ENCODE peak calls at places on chromosome 5, in nine cellular contexts. One of them, this sample, is unnamed.

GRCh38 chr5:153147891-153148623 is 342.4 kb upstream of the GRIA1 start:
- DNase-seq in fibroblast of gingiva: peak
- DNase-seq in kidney glomerular epithelial cell: peak
- DNase-seq in CD8-positive, alpha-beta memory T cell: no peak
- DNase-seq in foreskin fibroblast: peak
- DNase-seq in myocyte: peak
- DNase-seq in T-helper 1 cell: peak
- DNase-seq in GM12865: peak
- DNase-seq in lung: no peak
- DNase-seq in this sample: no peak

GRCh38 chr5:102958481-102959011 is 161.4 kb downstream of the GIN1 start:
- DNase-seq in foreskin fibroblast: peak
- DNase-seq in myocyte: peak
- DNase-seq in kidney glomerular epithelial cell: peak
- DNase-seq in CD8-positive, alpha-beta memory T cell: no peak
- DNase-seq in fibroblast of gingiva: peak
- DNase-seq in T-helper 1 cell: no peak
- DNase-seq in GM12865: no peak
- DNase-seq in lung: no peak
- DNase-seq in this sample: no peak

GRCh38 chr5:142491679-142492078 is 166.9 kb upstream of the SPRY4 start:
- DNase-seq in fibroblast of gingiva: no peak
- DNase-seq in GM12865: no peak
- DNase-seq in lung: no peak
- DNase-seq in T-helper 1 cell: no peak
- DNase-seq in CD8-positive, alpha-beta memory T cell: no peak
- DNase-seq in foreskin fibroblast: no peak
- DNase-seq in kidney glomerular epithelial cell: no peak
- DNase-seq in myocyte: no peak
- DNase-seq in this sample: no peak

GRCh38 chr5:15203376-15203775 is 296.6 kb upstream of the FBXL7 start:
- DNase-seq in GM12865: no peak
- DNase-seq in fibroblast of gingiva: no peak
- DNase-seq in CD8-positive, alpha-beta memory T cell: no peak
- DNase-seq in lung: no peak
- DNase-seq in kidney glomerular epithelial cell: no peak
- DNase-seq in foreskin fibroblast: peak
- DNase-seq in myocyte: peak
- DNase-seq in T-helper 1 cell: no peak
- DNase-seq in this sample: no peak

GRCh38 chr5:121974261-121974660 is 12.5 kb downstream of the SRFBP1 start:
- DNase-seq in fibroblast of gingiva: peak
- DNase-seq in myocyte: no peak
- DNase-seq in T-helper 1 cell: no peak
- DNase-seq in GM12865: no peak
- DNase-seq in foreskin fibroblast: no peak
- DNase-seq in lung: no peak
- DNase-seq in CD8-positive, alpha-beta memory T cell: no peak
- DNase-seq in kidney glomerular epithelial cell: peak
- DNase-seq in this sample: no peak

GRCh38 chr5:59728356-59728755 is 165.2 kb downstream of the PDE4D start:
- DNase-seq in kidney glomerular epithelial cell: no peak
- DNase-seq in CD8-positive, alpha-beta memory T cell: no peak
- DNase-seq in foreskin fibroblast: no peak
- DNase-seq in fibroblast of gingiva: no peak
- DNase-seq in lung: no peak
- DNase-seq in GM12865: no peak
- DNase-seq in T-helper 1 cell: no peak
- DNase-seq in myocyte: peak
- DNase-seq in this sample: no peak

GRCh38 chr5:54457094-54457531 is 1.6 kb downstream of the HSPB3 start:
- DNase-seq in kidney glomerular epithelial cell: peak
- DNase-seq in T-helper 1 cell: no peak
- DNase-seq in fibroblast of gingiva: peak
- DNase-seq in myocyte: peak
- DNase-seq in GM12865: no peak
- DNase-seq in CD8-positive, alpha-beta memory T cell: no peak
- DNase-seq in lung: no peak
- DNase-seq in foreskin fibroblast: peak
- DNase-seq in this sample: no peak

GRCh38 chr5:135219868-135220267 is 179.2 kb downstream of the MACROH2A1 start:
- DNase-seq in myocyte: no peak
- DNase-seq in kidney glomerular epithelial cell: no peak
- DNase-seq in CD8-positive, alpha-beta memory T cell: no peak
- DNase-seq in lung: no peak
- DNase-seq in fibroblast of gingiva: no peak
- DNase-seq in T-helper 1 cell: no peak
- DNase-seq in GM12865: no peak
- DNase-seq in foreskin fibroblast: no peak
- DNase-seq in this sample: peak

GRCh38 chr5:26060212-26060611 is 978.2 kb downstream of the CDH9 start:
- DNase-seq in T-helper 1 cell: no peak
- DNase-seq in myocyte: no peak
- DNase-seq in kidney glomerular epithelial cell: no peak
- DNase-seq in lung: no peak
- DNase-seq in GM12865: no peak
- DNase-seq in CD8-positive, alpha-beta memory T cell: no peak
- DNase-seq in fibroblast of gingiva: no peak
- DNase-seq in foreskin fibroblast: no peak
- DNase-seq in this sample: no peak

GRCh38 chr5:76084496-76085285 is 1.5 kb downstream of the SV2C start:
- DNase-seq in lung: no peak
- DNase-seq in fibroblast of gingiva: no peak
- DNase-seq in myocyte: no peak
- DNase-seq in T-helper 1 cell: no peak
- DNase-seq in kidney glomerular epithelial cell: no peak
- DNase-seq in foreskin fibroblast: no peak
- DNase-seq in GM12865: no peak
- DNase-seq in CD8-positive, alpha-beta memory T cell: no peak
- DNase-seq in this sample: no peak

GRCh38 chr5:60023255-60023654 is 129.7 kb upstream of the PDE4D start:
- DNase-seq in myocyte: no peak
- DNase-seq in foreskin fibroblast: no peak
- DNase-seq in fibroblast of gingiva: no peak
- DNase-seq in GM12865: no peak
- DNase-seq in kidney glomerular epithelial cell: peak
- DNase-seq in lung: no peak
- DNase-seq in T-helper 1 cell: no peak
- DNase-seq in CD8-positive, alpha-beta memory T cell: no peak
- DNase-seq in this sample: no peak

GRCh38 chr5:166961938-166962337 is 1329.5 kb upstream of the WWC1 start:
- DNase-seq in lung: no peak
- DNase-seq in GM12865: no peak
- DNase-seq in fibroblast of gingiva: no peak
- DNase-seq in T-helper 1 cell: no peak
- DNase-seq in kidney glomerular epithelial cell: no peak
- DNase-seq in myocyte: no peak
- DNase-seq in foreskin fibroblast: no peak
- DNase-seq in CD8-positive, alpha-beta memory T cell: no peak
- DNase-seq in this sample: no peak

GRCh38 chr5:179274321-179275315 is 70.6 kb downstream of the ADAMTS2 start:
- DNase-seq in foreskin fibroblast: no peak
- DNase-seq in T-helper 1 cell: no peak
- DNase-seq in CD8-positive, alpha-beta memory T cell: no peak
- DNase-seq in fibroblast of gingiva: no peak
- DNase-seq in kidney glomerular epithelial cell: no peak
- DNase-seq in GM12865: no peak
- DNase-seq in lung: no peak
- DNase-seq in myocyte: no peak
- DNase-seq in this sample: no peak

GRCh38 chr5:157143127-157143959 is 678 bp upstream of the MED7 start:
- DNase-seq in lung: peak
- DNase-seq in T-helper 1 cell: peak
- DNase-seq in GM12865: peak
- DNase-seq in myocyte: peak
- DNase-seq in foreskin fibroblast: peak
- DNase-seq in CD8-positive, alpha-beta memory T cell: peak
- DNase-seq in fibroblast of gingiva: peak
- DNase-seq in kidney glomerular epithelial cell: no peak
- DNase-seq in this sample: no peak

GRCh38 chr5:140189977-140190867 is 15.2 kb downstream of the CYSTM1 start:
- DNase-seq in fibroblast of gingiva: no peak
- DNase-seq in foreskin fibroblast: no peak
- DNase-seq in lung: no peak
- DNase-seq in T-helper 1 cell: no peak
- DNase-seq in GM12865: no peak
- DNase-seq in myocyte: peak
- DNase-seq in CD8-positive, alpha-beta memory T cell: no peak
- DNase-seq in kidney glomerular epithelial cell: peak
- DNase-seq in this sample: no peak

GRCh38 chr5:84372066-84372700 is 12.5 kb downstream of the EDIL3 start:
- DNase-seq in lung: no peak
- DNase-seq in kidney glomerular epithelial cell: peak
- DNase-seq in myocyte: peak
- DNase-seq in foreskin fibroblast: no peak
- DNase-seq in T-helper 1 cell: no peak
- DNase-seq in CD8-positive, alpha-beta memory T cell: no peak
- DNase-seq in fibroblast of gingiva: peak
- DNase-seq in GM12865: no peak
- DNase-seq in this sample: no peak

GRCh38 chr5:104385901-104386300 is 823.3 kb upstream of the NUDT12 start:
- DNase-seq in T-helper 1 cell: no peak
- DNase-seq in CD8-positive, alpha-beta memory T cell: no peak
- DNase-seq in fibroblast of gingiva: no peak
- DNase-seq in kidney glomerular epithelial cell: no peak
- DNase-seq in lung: no peak
- DNase-seq in myocyte: no peak
- DNase-seq in GM12865: no peak
- DNase-seq in foreskin fibroblast: no peak
- DNase-seq in this sample: no peak

GRCh38 chr5:141476132-141476909 is 555 bp downstream of the PCDHGC3 start:
- DNase-seq in kidney glomerular epithelial cell: peak
- DNase-seq in GM12865: peak
- DNase-seq in T-helper 1 cell: no peak
- DNase-seq in CD8-positive, alpha-beta memory T cell: no peak
- DNase-seq in myocyte: peak
- DNase-seq in foreskin fibroblast: peak
- DNase-seq in fibroblast of gingiva: peak
- DNase-seq in lung: no peak
- DNase-seq in this sample: no peak

GRCh38 chr5:116507051-116507537 is 67.5 kb downstream of the SEMA6A start:
- DNase-seq in CD8-positive, alpha-beta memory T cell: no peak
- DNase-seq in fibroblast of gingiva: peak
- DNase-seq in lung: no peak
- DNase-seq in GM12865: no peak
- DNase-seq in foreskin fibroblast: peak
- DNase-seq in kidney glomerular epithelial cell: no peak
- DNase-seq in myocyte: no peak
- DNase-seq in T-helper 1 cell: no peak
- DNase-seq in this sample: no peak

This sample was measured in mesenteric fat pad.